ENCODE peak calls at places on chromosome 20, in ten cellular contexts. One of them, this sample, is unnamed.

GRCh38 chr20:15166744-15167143 is 829.3 kb upstream of the FLRT3 start:
- DNase-seq in stomach: no peak
- DNase-seq in progenitor cell of endocrine pancreas: no peak
- DNase-seq in natural killer cell: no peak
- DNase-seq in brain microvascular endothelial cell: no peak
- DNase-seq in tibial nerve: no peak
- DNase-seq in Caco-2: no peak
- DNase-seq in fibroblast of lung: no peak
- DNase-seq in AG09309: no peak
- DNase-seq in hepatocyte: no peak
- DNase-seq in this sample: no peak

GRCh38 chr20:6045566-6045965 is 8.3 kb downstream of the LRRN4 start:
- DNase-seq in brain microvascular endothelial cell: peak; percentile 11
- DNase-seq in progenitor cell of endocrine pancreas: no peak
- DNase-seq in stomach: no peak
- DNase-seq in AG09309: no peak
- DNase-seq in hepatocyte: no peak
- DNase-seq in Caco-2: no peak
- DNase-seq in fibroblast of lung: peak; percentile 43
- DNase-seq in natural killer cell: no peak
- DNase-seq in tibial nerve: no peak
- DNase-seq in this sample: no peak

GRCh38 chr20:50506270-50506579 is 4.0 kb upstream of the PTPN1 start:
- DNase-seq in fibroblast of lung: no peak
- DNase-seq in brain microvascular endothelial cell: no peak
- DNase-seq in hepatocyte: no peak
- DNase-seq in natural killer cell: no peak
- DNase-seq in stomach: no peak
- DNase-seq in progenitor cell of endocrine pancreas: no peak
- DNase-seq in tibial nerve: no peak
- DNase-seq in AG09309: no peak
- DNase-seq in Caco-2: no peak
- DNase-seq in this sample: no peak

GRCh38 chr20:1293641-1294379 is 27.7 kb downstream of the SNPH start:
- DNase-seq in fibroblast of lung: no peak
- DNase-seq in AG09309: no peak
- DNase-seq in stomach: no peak
- DNase-seq in progenitor cell of endocrine pancreas: no peak
- DNase-seq in brain microvascular endothelial cell: no peak
- DNase-seq in natural killer cell: no peak
- DNase-seq in hepatocyte: no peak
- DNase-seq in tibial nerve: no peak
- DNase-seq in Caco-2: no peak
- DNase-seq in this sample: no peak

GRCh38 chr20:62925420-62926228 is 681 bp downstream of the DIDO1 start:
- DNase-seq in Caco-2: peak; percentile 76
- DNase-seq in hepatocyte: peak; percentile 49
- DNase-seq in fibroblast of lung: peak; percentile 32
- DNase-seq in natural killer cell: peak; percentile 61
- DNase-seq in stomach: peak; percentile 45
- DNase-seq in AG09309: no peak
- DNase-seq in progenitor cell of endocrine pancreas: no peak
- DNase-seq in tibial nerve: no peak
- DNase-seq in brain microvascular endothelial cell: no peak
- DNase-seq in this sample: no peak

GRCh38 chr20:52103469-52103910 is 88.1 kb downstream of the ZFP64 start:
- DNase-seq in brain microvascular endothelial cell: peak; percentile 26
- DNase-seq in fibroblast of lung: peak; percentile 26
- DNase-seq in natural killer cell: no peak
- DNase-seq in tibial nerve: no peak
- DNase-seq in AG09309: no peak
- DNase-seq in Caco-2: no peak
- DNase-seq in hepatocyte: no peak
- DNase-seq in progenitor cell of endocrine pancreas: no peak
- DNase-seq in stomach: no peak
- DNase-seq in this sample: no peak

GRCh38 chr20:19928379-19929360 is 88.5 kb upstream of the NAA20 start:
- DNase-seq in tibial nerve: no peak
- DNase-seq in stomach: peak; percentile 71
- DNase-seq in hepatocyte: no peak
- DNase-seq in fibroblast of lung: peak; percentile 28
- DNase-seq in Caco-2: no peak
- DNase-seq in brain microvascular endothelial cell: no peak
- DNase-seq in natural killer cell: no peak
- DNase-seq in AG09309: no peak
- DNase-seq in progenitor cell of endocrine pancreas: no peak
- DNase-seq in this sample: no peak

GRCh38 chr20:18805881-18806280 is 7.7 kb upstream of the SCP2D1 start:
- DNase-seq in tibial nerve: no peak
- DNase-seq in natural killer cell: no peak
- DNase-seq in stomach: no peak
- DNase-seq in Caco-2: no peak
- DNase-seq in AG09309: no peak
- DNase-seq in fibroblast of lung: no peak
- DNase-seq in brain microvascular endothelial cell: peak; percentile 7
- DNase-seq in hepatocyte: peak; percentile 13
- DNase-seq in progenitor cell of endocrine pancreas: no peak
- DNase-seq in this sample: no peak

GRCh38 chr20:23005761-23006160 is 29.4 kb upstream of the SSTR4 start:
- DNase-seq in brain microvascular endothelial cell: no peak
- DNase-seq in hepatocyte: no peak
- DNase-seq in Caco-2: no peak
- DNase-seq in fibroblast of lung: no peak
- DNase-seq in stomach: no peak
- DNase-seq in tibial nerve: no peak
- DNase-seq in natural killer cell: no peak
- DNase-seq in AG09309: no peak
- DNase-seq in progenitor cell of endocrine pancreas: no peak
- DNase-seq in this sample: no peak

GRCh38 chr20:13455713-13456112 is 183.0 kb downstream of the TASP1 start:
- DNase-seq in Caco-2: no peak
- DNase-seq in hepatocyte: no peak
- DNase-seq in AG09309: peak; percentile 49
- DNase-seq in progenitor cell of endocrine pancreas: no peak
- DNase-seq in brain microvascular endothelial cell: no peak
- DNase-seq in tibial nerve: no peak
- DNase-seq in natural killer cell: no peak
- DNase-seq in stomach: no peak
- DNase-seq in fibroblast of lung: peak; percentile 33
- DNase-seq in this sample: no peak

GRCh38 chr20:44435630-44436335 is 39.9 kb upstream of the TTPAL start:
- DNase-seq in stomach: no peak
- DNase-seq in Caco-2: no peak
- DNase-seq in fibroblast of lung: no peak
- DNase-seq in natural killer cell: no peak
- DNase-seq in hepatocyte: no peak
- DNase-seq in brain microvascular endothelial cell: no peak
- DNase-seq in tibial nerve: no peak
- DNase-seq in progenitor cell of endocrine pancreas: no peak
- DNase-seq in AG09309: no peak
- DNase-seq in this sample: no peak

GRCh38 chr20:37598101-37598530 is 70.4 kb upstream of the BLCAP start:
- DNase-seq in stomach: no peak
- DNase-seq in progenitor cell of endocrine pancreas: peak; percentile 60
- DNase-seq in fibroblast of lung: no peak
- DNase-seq in brain microvascular endothelial cell: no peak
- DNase-seq in natural killer cell: no peak
- DNase-seq in tibial nerve: no peak
- DNase-seq in hepatocyte: peak; percentile 21
- DNase-seq in AG09309: no peak
- DNase-seq in Caco-2: no peak
- DNase-seq in this sample: no peak

GRCh38 chr20:40606660-40607059 is 82.4 kb downstream of the MAFB start:
- DNase-seq in Caco-2: no peak
- DNase-seq in tibial nerve: no peak
- DNase-seq in natural killer cell: no peak
- DNase-seq in progenitor cell of endocrine pancreas: no peak
- DNase-seq in fibroblast of lung: no peak
- DNase-seq in brain microvascular endothelial cell: no peak
- DNase-seq in stomach: no peak
- DNase-seq in hepatocyte: no peak
- DNase-seq in AG09309: no peak
- DNase-seq in this sample: no peak
- TF ChIP-seq CTCF in Caco-2: peak; percentile 38
- TF ChIP-seq CTCF in tibial nerve: no peak
- TF ChIP-seq CTCF in natural killer cell: no peak
- TF ChIP-seq CTCF in progenitor cell of endocrine pancreas: no peak
- TF ChIP-seq CTCF in fibroblast of lung: no peak
- TF ChIP-seq CTCF in brain microvascular endothelial cell: no peak
- TF ChIP-seq CTCF in stomach: no peak
- TF ChIP-seq CTCF in hepatocyte: no peak
- TF ChIP-seq CTCF in AG09309: no peak
- TF ChIP-seq CTCF in this sample: no peak

GRCh38 chr20:59322101-59322500 is 21.7 kb downstream of the EDN3 start:
- DNase-seq in natural killer cell: no peak
- DNase-seq in stomach: no peak
- DNase-seq in progenitor cell of endocrine pancreas: no peak
- DNase-seq in fibroblast of lung: no peak
- DNase-seq in brain microvascular endothelial cell: no peak
- DNase-seq in AG09309: no peak
- DNase-seq in Caco-2: no peak
- DNase-seq in tibial nerve: no peak
- DNase-seq in hepatocyte: no peak
- DNase-seq in this sample: no peak

GRCh38 chr20:59322813-59323469 is 22.5 kb downstream of the EDN3 start:
- DNase-seq in stomach: no peak
- DNase-seq in natural killer cell: no peak
- DNase-seq in brain microvascular endothelial cell: no peak
- DNase-seq in fibroblast of lung: no peak
- DNase-seq in tibial nerve: no peak
- DNase-seq in AG09309: no peak
- DNase-seq in Caco-2: no peak
- DNase-seq in progenitor cell of endocrine pancreas: no peak
- DNase-seq in hepatocyte: no peak
- DNase-seq in this sample: no peak

GRCh38 chr20:59320850-59321631 is 20.6 kb downstream of the EDN3 start:
- DNase-seq in hepatocyte: no peak
- DNase-seq in AG09309: no peak
- DNase-seq in progenitor cell of endocrine pancreas: no peak
- DNase-seq in brain microvascular endothelial cell: no peak
- DNase-seq in fibroblast of lung: no peak
- DNase-seq in natural killer cell: no peak
- DNase-seq in stomach: no peak
- DNase-seq in Caco-2: no peak
- DNase-seq in tibial nerve: no peak
- DNase-seq in this sample: no peak

GRCh38 chr20:59326188-59326587 is 25.8 kb downstream of the EDN3 start:
- DNase-seq in Caco-2: no peak
- DNase-seq in fibroblast of lung: no peak
- DNase-seq in progenitor cell of endocrine pancreas: no peak
- DNase-seq in natural killer cell: no peak
- DNase-seq in tibial nerve: no peak
- DNase-seq in AG09309: no peak
- DNase-seq in brain microvascular endothelial cell: no peak
- DNase-seq in stomach: no peak
- DNase-seq in hepatocyte: no peak
- DNase-seq in this sample: no peak

GRCh38 chr20:59324441-59324840 is 24.0 kb downstream of the EDN3 start:
- DNase-seq in progenitor cell of endocrine pancreas: no peak
- DNase-seq in hepatocyte: no peak
- DNase-seq in tibial nerve: no peak
- DNase-seq in AG09309: no peak
- DNase-seq in Caco-2: no peak
- DNase-seq in natural killer cell: no peak
- DNase-seq in stomach: no peak
- DNase-seq in fibroblast of lung: no peak
- DNase-seq in brain microvascular endothelial cell: no peak
- DNase-seq in this sample: no peak
- TF ChIP-seq CTCF in progenitor cell of endocrine pancreas: no peak
- TF ChIP-seq CTCF in hepatocyte: no peak
- TF ChIP-seq CTCF in tibial nerve: no peak
- TF ChIP-seq CTCF in AG09309: no peak
- TF ChIP-seq CTCF in Caco-2: no peak
- TF ChIP-seq CTCF in natural killer cell: no peak
- TF ChIP-seq CTCF in stomach: no peak
- TF ChIP-seq CTCF in fibroblast of lung: no peak
- TF ChIP-seq CTCF in brain microvascular endothelial cell: no peak
- TF ChIP-seq CTCF in this sample: no peak

GRCh38 chr20:59945731-59946130 is 5.5 kb downstream of the FAM217B start:
- DNase-seq in fibroblast of lung: no peak
- DNase-seq in brain microvascular endothelial cell: no peak
- DNase-seq in stomach: no peak
- DNase-seq in natural killer cell: no peak
- DNase-seq in tibial nerve: no peak
- DNase-seq in hepatocyte: no peak
- DNase-seq in AG09309: no peak
- DNase-seq in Caco-2: no peak
- DNase-seq in progenitor cell of endocrine pancreas: no peak
- DNase-seq in this sample: no peak

GRCh38 chr20:59948212-59948611 is 8.0 kb downstream of the FAM217B start:
- DNase-seq in Caco-2: no peak
- DNase-seq in fibroblast of lung: no peak
- DNase-seq in AG09309: no peak
- DNase-seq in brain microvascular endothelial cell: no peak
- DNase-seq in tibial nerve: no peak
- DNase-seq in progenitor cell of endocrine pancreas: no peak
- DNase-seq in stomach: no peak
- DNase-seq in hepatocyte: no peak
- DNase-seq in natural killer cell: no peak
- DNase-seq in this sample: no peak

GRCh38 chr20:59942245-59942644 is 2.1 kb downstream of the FAM217B start:
- DNase-seq in progenitor cell of endocrine pancreas: no peak
- DNase-seq in tibial nerve: no peak
- DNase-seq in natural killer cell: no peak
- DNase-seq in hepatocyte: no peak
- DNase-seq in fibroblast of lung: no peak
- DNase-seq in Caco-2: no peak
- DNase-seq in brain microvascular endothelial cell: no peak
- DNase-seq in AG09309: no peak
- DNase-seq in stomach: no peak
- DNase-seq in this sample: no peak

GRCh38 chr20:59948828-59949720 is 8.9 kb downstream of the FAM217B start:
- DNase-seq in brain microvascular endothelial cell: peak; percentile 45
- DNase-seq in AG09309: peak; percentile 31
- DNase-seq in Caco-2: peak; percentile 59
- DNase-seq in natural killer cell: no peak
- DNase-seq in stomach: no peak
- DNase-seq in hepatocyte: peak; percentile 69
- DNase-seq in tibial nerve: peak; percentile 51
- DNase-seq in fibroblast of lung: peak; percentile 74
- DNase-seq in progenitor cell of endocrine pancreas: no peak
- DNase-seq in this sample: no peak

GRCh38 chr20:59945175-59945574 is 5.0 kb downstream of the FAM217B start:
- DNase-seq in Caco-2: no peak
- DNase-seq in natural killer cell: no peak
- DNase-seq in progenitor cell of endocrine pancreas: no peak
- DNase-seq in stomach: no peak
- DNase-seq in tibial nerve: no peak
- DNase-seq in AG09309: no peak
- DNase-seq in fibroblast of lung: no peak
- DNase-seq in hepatocyte: no peak
- DNase-seq in brain microvascular endothelial cell: no peak
- DNase-seq in this sample: no peak
- TF ChIP-seq CTCF in Caco-2: no peak
- TF ChIP-seq CTCF in natural killer cell: no peak
- TF ChIP-seq CTCF in progenitor cell of endocrine pancreas: no peak
- TF ChIP-seq CTCF in stomach: no peak
- TF ChIP-seq CTCF in tibial nerve: no peak
- TF ChIP-seq CTCF in AG09309: no peak
- TF ChIP-seq CTCF in fibroblast of lung: no peak
- TF ChIP-seq CTCF in hepatocyte: no peak
- TF ChIP-seq CTCF in brain microvascular endothelial cell: no peak
- TF ChIP-seq CTCF in this sample: no peak

GRCh38 chr20:10225439-10226080 is 6.9 kb downstream of the SNAP25 start:
- DNase-seq in AG09309: no peak
- DNase-seq in brain microvascular endothelial cell: no peak
- DNase-seq in progenitor cell of endocrine pancreas: no peak
- DNase-seq in hepatocyte: peak; percentile 10
- DNase-seq in Caco-2: no peak
- DNase-seq in fibroblast of lung: peak; percentile 19
- DNase-seq in natural killer cell: no peak
- DNase-seq in stomach: no peak
- DNase-seq in tibial nerve: no peak
- DNase-seq in this sample: no peak
- TF ChIP-seq CTCF in AG09309: peak; percentile 8
- TF ChIP-seq CTCF in brain microvascular endothelial cell: peak; percentile 49
- TF ChIP-seq CTCF in progenitor cell of endocrine pancreas: peak; percentile 61
- TF ChIP-seq CTCF in hepatocyte: peak; percentile 18
- TF ChIP-seq CTCF in Caco-2: peak; percentile 65
- TF ChIP-seq CTCF in fibroblast of lung: peak; percentile 13
- TF ChIP-seq CTCF in natural killer cell: no peak
- TF ChIP-seq CTCF in stomach: no peak
- TF ChIP-seq CTCF in tibial nerve: no peak
- TF ChIP-seq CTCF in this sample: peak; percentile 10

This sample was measured in D721Med.